ENCODE peak calls at places on chromosomes 13 and 19, in eight cellular contexts. One of them, this sample, is unnamed. For H3K9me3, the result is how much of the 10 kb centered on the place peaks cover.

GRCh38 chr13:34779171-34779570 is 162.9 kb upstream of the NBEA start:
- DNase-seq in esophagus squamous epithelium: no peak
- DNase-seq in stomach: no peak
- DNase-seq in HCT116: no peak
- DNase-seq in CD4-positive, CD25-positive, alpha-beta regulatory T cell: no peak
- DNase-seq in CD8-positive, alpha-beta T cell: no peak
- DNase-seq in heart right ventricle: no peak
- DNase-seq in right atrium auricular region: no peak
- DNase-seq in this sample: no peak

GRCh38 chr19:40907968-40908735 is 26.1 kb upstream of the CYP2A7 start:
- DNase-seq in HCT116: no peak
- DNase-seq in right atrium auricular region: no peak
- DNase-seq in stomach: no peak
- DNase-seq in heart right ventricle: peak
- DNase-seq in CD4-positive, CD25-positive, alpha-beta regulatory T cell: peak
- DNase-seq in esophagus squamous epithelium: no peak
- DNase-seq in CD8-positive, alpha-beta T cell: peak
- DNase-seq in this sample: peak

GRCh38 chr19:35549174-35549788 is 3.9 kb downstream of the TMEM147 start:
- DNase-seq in HCT116: peak
- DNase-seq in CD4-positive, CD25-positive, alpha-beta regulatory T cell: peak
- DNase-seq in stomach: peak
- DNase-seq in heart right ventricle: peak
- DNase-seq in CD8-positive, alpha-beta T cell: peak
- DNase-seq in esophagus squamous epithelium: no peak
- DNase-seq in right atrium auricular region: no peak
- DNase-seq in this sample: peak

GRCh38 chr13:80901111-80902014 is 560.4 kb upstream of the SPRY2 start:
- DNase-seq in HCT116: no peak
- DNase-seq in right atrium auricular region: no peak
- DNase-seq in CD8-positive, alpha-beta T cell: no peak
- DNase-seq in esophagus squamous epithelium: no peak
- DNase-seq in CD4-positive, CD25-positive, alpha-beta regulatory T cell: no peak
- DNase-seq in heart right ventricle: no peak
- DNase-seq in stomach: no peak
- DNase-seq in this sample: no peak

GRCh38 chr13:73065665-73066350 is 7.0 kb downstream of the KLF5 start:
- DNase-seq in CD4-positive, CD25-positive, alpha-beta regulatory T cell: no peak
- DNase-seq in stomach: no peak
- DNase-seq in esophagus squamous epithelium: no peak
- DNase-seq in heart right ventricle: no peak
- DNase-seq in right atrium auricular region: no peak
- DNase-seq in CD8-positive, alpha-beta T cell: no peak
- DNase-seq in HCT116: no peak
- DNase-seq in this sample: no peak

GRCh38 chr19:778910-779653 is 18.2 kb upstream of the PTBP1 start:
- DNase-seq in HCT116: no peak
- DNase-seq in right atrium auricular region: peak
- DNase-seq in CD8-positive, alpha-beta T cell: no peak
- DNase-seq in CD4-positive, CD25-positive, alpha-beta regulatory T cell: no peak
- DNase-seq in heart right ventricle: no peak
- DNase-seq in stomach: no peak
- DNase-seq in esophagus squamous epithelium: no peak
- DNase-seq in this sample: no peak

GRCh38 chr19:51186323-51186722 is 38.6 kb upstream of the CD33 start:
- DNase-seq in CD4-positive, CD25-positive, alpha-beta regulatory T cell: no peak
- DNase-seq in right atrium auricular region: no peak
- DNase-seq in CD8-positive, alpha-beta T cell: no peak
- DNase-seq in esophagus squamous epithelium: no peak
- DNase-seq in heart right ventricle: no peak
- DNase-seq in HCT116: no peak
- DNase-seq in stomach: no peak
- DNase-seq in this sample: no peak

GRCh38 chr13:46639033-46639981 is 86.3 kb downstream of the LRCH1 start:
- DNase-seq in esophagus squamous epithelium: no peak
- DNase-seq in CD8-positive, alpha-beta T cell: no peak
- DNase-seq in stomach: no peak
- DNase-seq in right atrium auricular region: no peak
- DNase-seq in HCT116: no peak
- DNase-seq in heart right ventricle: no peak
- DNase-seq in CD4-positive, CD25-positive, alpha-beta regulatory T cell: no peak
- DNase-seq in this sample: no peak

GRCh38 chr13:27266937-27267336 is 3.7 kb upstream of the RASL11A start:
- DNase-seq in HCT116: no peak
- DNase-seq in right atrium auricular region: no peak
- DNase-seq in CD8-positive, alpha-beta T cell: no peak
- DNase-seq in CD4-positive, CD25-positive, alpha-beta regulatory T cell: no peak
- DNase-seq in esophagus squamous epithelium: no peak
- DNase-seq in heart right ventricle: no peak
- DNase-seq in stomach: no peak
- DNase-seq in this sample: no peak

GRCh38 chr19:45866400-45867176 is 2.5 kb downstream of the FOXA3 start:
- DNase-seq in HCT116: no peak
- DNase-seq in stomach: no peak
- DNase-seq in CD4-positive, CD25-positive, alpha-beta regulatory T cell: no peak
- DNase-seq in right atrium auricular region: no peak
- DNase-seq in heart right ventricle: no peak
- DNase-seq in esophagus squamous epithelium: no peak
- DNase-seq in CD8-positive, alpha-beta T cell: no peak
- DNase-seq in this sample: no peak
- H3K4me3 ChIP-seq in HCT116: no peak
- H3K4me3 ChIP-seq in stomach: peak
- H3K4me3 ChIP-seq in CD4-positive, CD25-positive, alpha-beta regulatory T cell: no peak
- H3K4me3 ChIP-seq in right atrium auricular region: no peak
- H3K4me3 ChIP-seq in heart right ventricle: no peak
- H3K4me3 ChIP-seq in esophagus squamous epithelium: no peak
- H3K4me3 ChIP-seq in CD8-positive, alpha-beta T cell: no peak
- H3K4me3 ChIP-seq in this sample: no peak

GRCh38 chr19:37389234-37389633 is 18.3 kb downstream of the ZNF527 start:
- DNase-seq in HCT116: no peak
- DNase-seq in CD8-positive, alpha-beta T cell: no peak
- DNase-seq in heart right ventricle: no peak
- DNase-seq in CD4-positive, CD25-positive, alpha-beta regulatory T cell: no peak
- DNase-seq in esophagus squamous epithelium: no peak
- DNase-seq in right atrium auricular region: no peak
- DNase-seq in stomach: no peak
- DNase-seq in this sample: no peak
- H3K9me3 ChIP-seq in HCT116: half or more
- H3K9me3 ChIP-seq in CD8-positive, alpha-beta T cell: half or more
- H3K9me3 ChIP-seq in heart right ventricle: under half
- H3K9me3 ChIP-seq in CD4-positive, CD25-positive, alpha-beta regulatory T cell: half or more
- H3K9me3 ChIP-seq in esophagus squamous epithelium: half or more
- H3K9me3 ChIP-seq in right atrium auricular region: under half
- H3K9me3 ChIP-seq in stomach: half or more
- H3K9me3 ChIP-seq in this sample: half or more

GRCh38 chr19:16587031-16588023 is 15.1 kb upstream of the SLC35E1 start:
- DNase-seq in CD8-positive, alpha-beta T cell: peak
- DNase-seq in stomach: no peak
- DNase-seq in HCT116: no peak
- DNase-seq in heart right ventricle: no peak
- DNase-seq in CD4-positive, CD25-positive, alpha-beta regulatory T cell: peak
- DNase-seq in esophagus squamous epithelium: no peak
- DNase-seq in right atrium auricular region: no peak
- DNase-seq in this sample: peak
- H3K4me3 ChIP-seq in CD8-positive, alpha-beta T cell: peak
- H3K4me3 ChIP-seq in stomach: peak
- H3K4me3 ChIP-seq in HCT116: no peak
- H3K4me3 ChIP-seq in heart right ventricle: no peak
- H3K4me3 ChIP-seq in CD4-positive, CD25-positive, alpha-beta regulatory T cell: peak
- H3K4me3 ChIP-seq in esophagus squamous epithelium: peak
- H3K4me3 ChIP-seq in right atrium auricular region: peak
- H3K4me3 ChIP-seq in this sample: peak

GRCh38 chr19:9453953-9454352 is 18.6 kb upstream of the ZNF266 start:
- DNase-seq in CD8-positive, alpha-beta T cell: no peak
- DNase-seq in stomach: no peak
- DNase-seq in heart right ventricle: no peak
- DNase-seq in right atrium auricular region: no peak
- DNase-seq in HCT116: no peak
- DNase-seq in CD4-positive, CD25-positive, alpha-beta regulatory T cell: no peak
- DNase-seq in esophagus squamous epithelium: no peak
- DNase-seq in this sample: no peak
- H3K9me3 ChIP-seq in CD8-positive, alpha-beta T cell: under half
- H3K9me3 ChIP-seq in stomach: half or more
- H3K9me3 ChIP-seq in heart right ventricle: under half
- H3K9me3 ChIP-seq in right atrium auricular region: under half
- H3K9me3 ChIP-seq in HCT116: under half
- H3K9me3 ChIP-seq in CD4-positive, CD25-positive, alpha-beta regulatory T cell: half or more
- H3K9me3 ChIP-seq in esophagus squamous epithelium: half or more
- H3K9me3 ChIP-seq in this sample: under half

GRCh38 chr19:34367424-34367957 is 2.5 kb downstream of the GPI start:
- DNase-seq in HCT116: no peak
- DNase-seq in stomach: no peak
- DNase-seq in CD4-positive, CD25-positive, alpha-beta regulatory T cell: no peak
- DNase-seq in esophagus squamous epithelium: no peak
- DNase-seq in CD8-positive, alpha-beta T cell: no peak
- DNase-seq in heart right ventricle: no peak
- DNase-seq in right atrium auricular region: no peak
- DNase-seq in this sample: no peak

GRCh38 chr19:34365463-34366401 is 736 bp downstream of the GPI start:
- DNase-seq in HCT116: no peak
- DNase-seq in heart right ventricle: peak
- DNase-seq in stomach: peak
- DNase-seq in CD8-positive, alpha-beta T cell: peak
- DNase-seq in right atrium auricular region: no peak
- DNase-seq in esophagus squamous epithelium: no peak
- DNase-seq in CD4-positive, CD25-positive, alpha-beta regulatory T cell: no peak
- DNase-seq in this sample: no peak

GRCh38 chr19:34366670-34367423 is 1.9 kb downstream of the GPI start:
- DNase-seq in right atrium auricular region: no peak
- DNase-seq in CD4-positive, CD25-positive, alpha-beta regulatory T cell: no peak
- DNase-seq in stomach: no peak
- DNase-seq in heart right ventricle: no peak
- DNase-seq in CD8-positive, alpha-beta T cell: no peak
- DNase-seq in esophagus squamous epithelium: no peak
- DNase-seq in HCT116: no peak
- DNase-seq in this sample: no peak

GRCh38 chr19:34370117-34370516 is 5.1 kb downstream of the GPI start:
- DNase-seq in heart right ventricle: no peak
- DNase-seq in stomach: no peak
- DNase-seq in esophagus squamous epithelium: no peak
- DNase-seq in CD8-positive, alpha-beta T cell: no peak
- DNase-seq in right atrium auricular region: no peak
- DNase-seq in HCT116: no peak
- DNase-seq in CD4-positive, CD25-positive, alpha-beta regulatory T cell: no peak
- DNase-seq in this sample: no peak

DNA sequence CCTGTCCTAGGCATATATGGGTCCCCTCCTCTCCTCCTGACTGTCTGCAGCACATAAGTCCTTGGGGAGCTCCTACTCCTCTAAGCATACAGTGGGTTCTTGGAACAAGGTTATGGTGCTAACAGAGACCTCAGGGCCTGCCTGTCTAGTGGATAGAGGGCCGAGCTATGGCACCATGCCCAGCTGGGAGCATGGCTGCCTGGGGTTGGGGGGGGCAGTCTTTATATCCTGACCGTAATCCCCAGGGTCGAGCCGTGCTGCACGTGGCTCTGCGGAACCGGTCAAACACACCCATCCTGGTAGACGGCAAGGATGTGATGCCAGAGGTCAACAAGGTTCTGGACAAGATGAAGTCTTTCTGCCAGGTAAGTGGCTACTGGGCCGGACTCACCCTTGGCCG is 3.3 kb downstream of the GPI start:
- DNase-seq in right atrium auricular region: no peak
- DNase-seq in heart right ventricle: no peak
- DNase-seq in esophagus squamous epithelium: no peak
- DNase-seq in stomach: no peak
- DNase-seq in CD8-positive, alpha-beta T cell: no peak
- DNase-seq in HCT116: no peak
- DNase-seq in CD4-positive, CD25-positive, alpha-beta regulatory T cell: no peak
- DNase-seq in this sample: no peak
- H3K4me3 ChIP-seq in right atrium auricular region: no peak
- H3K4me3 ChIP-seq in heart right ventricle: no peak
- H3K4me3 ChIP-seq in esophagus squamous epithelium: no peak
- H3K4me3 ChIP-seq in stomach: no peak
- H3K4me3 ChIP-seq in CD8-positive, alpha-beta T cell: no peak
- H3K4me3 ChIP-seq in HCT116: no peak
- H3K4me3 ChIP-seq in CD4-positive, CD25-positive, alpha-beta regulatory T cell: no peak
- H3K4me3 ChIP-seq in this sample: no peak

GRCh38 chr13:65553328-65553727 is 1676.8 kb downstream of the PCDH9 start:
- DNase-seq in heart right ventricle: no peak
- DNase-seq in right atrium auricular region: no peak
- DNase-seq in esophagus squamous epithelium: no peak
- DNase-seq in HCT116: no peak
- DNase-seq in stomach: no peak
- DNase-seq in CD4-positive, CD25-positive, alpha-beta regulatory T cell: no peak
- DNase-seq in CD8-positive, alpha-beta T cell: no peak
- DNase-seq in this sample: no peak

GRCh38 chr13:65560936-65561335 is 1669.2 kb downstream of the PCDH9 start:
- DNase-seq in HCT116: no peak
- DNase-seq in esophagus squamous epithelium: no peak
- DNase-seq in stomach: no peak
- DNase-seq in CD4-positive, CD25-positive, alpha-beta regulatory T cell: no peak
- DNase-seq in right atrium auricular region: no peak
- DNase-seq in CD8-positive, alpha-beta T cell: no peak
- DNase-seq in heart right ventricle: no peak
- DNase-seq in this sample: no peak

GRCh38 chr13:65551208-65551607 is 1678.9 kb downstream of the PCDH9 start:
- DNase-seq in HCT116: no peak
- DNase-seq in CD4-positive, CD25-positive, alpha-beta regulatory T cell: no peak
- DNase-seq in CD8-positive, alpha-beta T cell: no peak
- DNase-seq in stomach: no peak
- DNase-seq in right atrium auricular region: no peak
- DNase-seq in heart right ventricle: no peak
- DNase-seq in esophagus squamous epithelium: no peak
- DNase-seq in this sample: no peak

DNA sequence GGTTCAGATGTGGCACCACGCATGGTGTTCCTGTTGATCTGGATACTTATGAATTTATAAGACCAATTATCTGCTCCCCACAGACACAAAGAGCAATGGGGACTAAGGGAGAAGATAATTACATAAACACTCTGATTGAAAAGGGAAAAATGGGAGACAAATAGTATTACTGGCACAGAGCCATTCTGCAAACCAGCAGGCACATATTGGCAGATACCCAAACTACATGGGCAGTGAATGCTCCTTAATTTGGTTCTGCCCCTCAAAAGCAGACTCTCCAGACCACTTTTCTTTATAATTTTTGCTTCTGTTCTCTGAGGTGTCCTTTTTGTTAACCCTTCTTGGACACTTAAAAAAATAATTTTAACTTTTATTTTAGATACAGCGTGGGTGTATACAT is 1674.2 kb downstream of the PCDH9 start:
- DNase-seq in CD8-positive, alpha-beta T cell: no peak
- DNase-seq in CD4-positive, CD25-positive, alpha-beta regulatory T cell: no peak
- DNase-seq in esophagus squamous epithelium: no peak
- DNase-seq in HCT116: no peak
- DNase-seq in stomach: no peak
- DNase-seq in right atrium auricular region: no peak
- DNase-seq in heart right ventricle: no peak
- DNase-seq in this sample: no peak
- H3K9me3 ChIP-seq in CD8-positive, alpha-beta T cell: under half
- H3K9me3 ChIP-seq in CD4-positive, CD25-positive, alpha-beta regulatory T cell: under half
- H3K9me3 ChIP-seq in esophagus squamous epithelium: under half
- H3K9me3 ChIP-seq in HCT116: under half
- H3K9me3 ChIP-seq in stomach: under half
- H3K9me3 ChIP-seq in right atrium auricular region: under half
- H3K9me3 ChIP-seq in heart right ventricle: under half
- H3K9me3 ChIP-seq in this sample: under half

GRCh38 chr13:20408181-20408580 is 117.5 kb downstream of the CRYL1 start:
- DNase-seq in CD4-positive, CD25-positive, alpha-beta regulatory T cell: no peak
- DNase-seq in esophagus squamous epithelium: no peak
- DNase-seq in heart right ventricle: no peak
- DNase-seq in HCT116: no peak
- DNase-seq in stomach: peak
- DNase-seq in right atrium auricular region: no peak
- DNase-seq in CD8-positive, alpha-beta T cell: no peak
- DNase-seq in this sample: no peak
- H3K4me3 ChIP-seq in CD4-positive, CD25-positive, alpha-beta regulatory T cell: no peak
- H3K4me3 ChIP-seq in esophagus squamous epithelium: no peak
- H3K4me3 ChIP-seq in heart right ventricle: no peak
- H3K4me3 ChIP-seq in HCT116: no peak
- H3K4me3 ChIP-seq in stomach: no peak
- H3K4me3 ChIP-seq in right atrium auricular region: no peak
- H3K4me3 ChIP-seq in CD8-positive, alpha-beta T cell: no peak
- H3K4me3 ChIP-seq in this sample: no peak